ENCODE peak calls at places on chromosomes 4 and X, in seven cellular contexts. F is iPS-NIHi11; N is renal cortical epithelial cell; G is NCI-H345; A is CD4-positive, alpha-beta memory T cell; I is Karpas-422; V is iris pigment epithelial cell. S is an unnamed sample.

GRCh38 chrX:88425739-88426138 is 321.3 kb upstream of the CPXCR1 start:
- DNase-seq in F (no peak), N (no peak), G (no peak), A (no peak), I (peak; percentile 64), V (peak; percentile 3), S (no peak)

GRCh38 chr4:39976141-39976944 is 1.4 kb downstream of the PDS5A start:
- DNase-seq in F (peak; percentile 76), N (peak; percentile 69), G (peak; percentile 71), A (peak; percentile 63), I (peak; percentile 86), V (peak; percentile 82), S (peak; percentile 53)

GRCh38 chr4:38452009-38452408 is 212.0 kb upstream of the KLF3 start:
- DNase-seq in F (no peak), N (no peak), G (no peak), A (no peak), I (no peak), V (no peak), S (no peak)

GRCh38 chr4:84582988-84583870 is at the start of gene CDS1:
- DNase-seq in F (peak; percentile 51), N (no peak), G (peak; percentile 19), A (no peak), I (no peak), V (no peak), S (peak; percentile 16)

GRCh38 chr4:164357957-164358356 is 396.0 kb upstream of the SMIM31 start:
- DNase-seq in F (no peak), N (peak; percentile 44), G (no peak), A (no peak), I (peak; percentile 6), V (peak; percentile 55), S (no peak)

GRCh38 chr4:152385551-152385950 is 150.3 kb downstream of the FBXW7 start:
- DNase-seq in F (peak; percentile 9), N (peak; percentile 16), G (no peak), A (no peak), I (peak; percentile 49), V (peak; percentile 23), S (peak; percentile 7)

GRCh38 chr4:140448162-140448561 is 20.7 kb upstream of the CLGN start:
- DNase-seq in F (no peak), N (no peak), G (no peak), A (no peak), I (no peak), V (no peak), S (no peak)

GRCh38 chrX:115960440-115961084 is 210.0 kb upstream of the AGTR2 start:
- DNase-seq in F (no peak), N (peak; percentile 39), G (peak; percentile 54), A (no peak), I (no peak), V (no peak), S (no peak)

GRCh38 chr4:161604516-161605300 is 559.1 kb downstream of the FSTL5 start:
- DNase-seq in F (no peak), N (no peak), G (no peak), A (no peak), I (no peak), V (no peak), S (no peak)

GRCh38 chr4:113434247-113434587 is 327.3 kb downstream of the CAMK2D start:
- DNase-seq in F (no peak), N (peak; percentile 90), G (no peak), A (no peak), I (no peak), V (peak; percentile 49), S (no peak)

GRCh38 chr4:138868562-138868961 is 147.0 kb upstream of the NOCT start:
- DNase-seq in F (no peak), N (peak; percentile 36), G (no peak), A (no peak), I (no peak), V (peak; percentile 11), S (no peak)

GRCh38 chrX:154010330-154011087 is 9.2 kb downstream of the IRAK1 start:
- DNase-seq in F (no peak), N (no peak), G (no peak), A (no peak), I (no peak), V (peak; percentile 83), S (no peak)

GRCh38 chrX:44422631-44423030 is 79.2 kb upstream of the EFHC2 start:
- DNase-seq in F (no peak), N (peak; percentile 70), G (no peak), A (no peak), I (no peak), V (peak; percentile 49), S (no peak)